ENCODE peak calls at places on chromosomes 13 and 19, in five cellular contexts. One of them, this sample, is unnamed.

GRCh38 chr13:106028916-106029315 is 506.5 kb downstream of the EFNB2 start:
- DNase-seq in foreskin fibroblast: peak
- DNase-seq in RWPE2: no peak
- DNase-seq in choroid plexus epithelial cell: no peak
- DNase-seq in GM10248: no peak
- DNase-seq in this sample: peak

GRCh38 chr13:35840991-35841604 is 290.1 kb downstream of the DCLK1 start:
- DNase-seq in choroid plexus epithelial cell: no peak
- DNase-seq in foreskin fibroblast: no peak
- DNase-seq in RWPE2: no peak
- DNase-seq in GM10248: no peak
- DNase-seq in this sample: no peak

GRCh38 chr19:17966497-17967257 is at the start of gene KCNN1:
- DNase-seq in RWPE2: no peak
- DNase-seq in choroid plexus epithelial cell: no peak
- DNase-seq in GM10248: peak
- DNase-seq in foreskin fibroblast: no peak
- DNase-seq in this sample: no peak

GRCh38 chr13:43894438-43894837 is 14.7 kb downstream of the LACC1 start:
- DNase-seq in GM10248: no peak
- DNase-seq in choroid plexus epithelial cell: peak
- DNase-seq in foreskin fibroblast: no peak
- DNase-seq in RWPE2: no peak
- DNase-seq in this sample: no peak

GRCh38 chr13:51552027-51552426 is 32.2 kb upstream of the WDFY2 start:
- DNase-seq in foreskin fibroblast: no peak
- DNase-seq in choroid plexus epithelial cell: peak
- DNase-seq in RWPE2: no peak
- DNase-seq in GM10248: no peak
- DNase-seq in this sample: no peak

GRCh38 chr13:31408927-31409326 is 209.2 kb downstream of the B3GLCT start:
- DNase-seq in RWPE2: no peak
- DNase-seq in foreskin fibroblast: no peak
- DNase-seq in GM10248: no peak
- DNase-seq in choroid plexus epithelial cell: no peak
- DNase-seq in this sample: no peak

GRCh38 chr13:80778302-80778701 is 437.4 kb upstream of the SPRY2 start:
- DNase-seq in choroid plexus epithelial cell: no peak
- DNase-seq in foreskin fibroblast: no peak
- DNase-seq in RWPE2: no peak
- DNase-seq in GM10248: no peak
- DNase-seq in this sample: no peak

GRCh38 chr19:45920458-45920857 is 5.9 kb upstream of the NANOS2 start:
- DNase-seq in foreskin fibroblast: no peak
- DNase-seq in GM10248: no peak
- DNase-seq in choroid plexus epithelial cell: no peak
- DNase-seq in RWPE2: no peak
- DNase-seq in this sample: no peak

GRCh38 chr13:98998831-98999634 is 21.2 kb upstream of the DOCK9 start:
- DNase-seq in GM10248: no peak
- DNase-seq in choroid plexus epithelial cell: peak
- DNase-seq in RWPE2: no peak
- DNase-seq in foreskin fibroblast: peak
- DNase-seq in this sample: peak

GRCh38 chr19:55621673-55622231 is 2.6 kb downstream of the ZNF784 start:
- DNase-seq in GM10248: no peak
- DNase-seq in choroid plexus epithelial cell: no peak
- DNase-seq in RWPE2: no peak
- DNase-seq in foreskin fibroblast: no peak
- DNase-seq in this sample: no peak

GRCh38 chr13:112683581-112683980 is 6.3 kb upstream of the ATP11A start:
- DNase-seq in choroid plexus epithelial cell: no peak
- DNase-seq in GM10248: no peak
- DNase-seq in RWPE2: no peak
- DNase-seq in foreskin fibroblast: no peak
- DNase-seq in this sample: no peak

GRCh38 chr13:106961219-106961618 is 393.3 kb upstream of the ARGLU1 start:
- DNase-seq in foreskin fibroblast: no peak
- DNase-seq in RWPE2: no peak
- DNase-seq in choroid plexus epithelial cell: no peak
- DNase-seq in GM10248: no peak
- DNase-seq in this sample: no peak

GRCh38 chr19:49229416-49229815 is 71.8 kb downstream of the TRPM4 start:
- DNase-seq in foreskin fibroblast: no peak
- DNase-seq in choroid plexus epithelial cell: peak
- DNase-seq in GM10248: no peak
- DNase-seq in RWPE2: no peak
- DNase-seq in this sample: no peak

GRCh38 chr13:23610187-23610576 is 40.0 kb downstream of the TNFRSF19 start:
- DNase-seq in foreskin fibroblast: no peak
- DNase-seq in choroid plexus epithelial cell: peak
- DNase-seq in GM10248: no peak
- DNase-seq in RWPE2: no peak
- DNase-seq in this sample: peak

GRCh38 chr19:40640744-40641143 is 39.6 kb downstream of the LTBP4 start:
- DNase-seq in RWPE2: no peak
- DNase-seq in GM10248: no peak
- DNase-seq in foreskin fibroblast: no peak
- DNase-seq in choroid plexus epithelial cell: peak
- DNase-seq in this sample: peak

GRCh38 chr13:72164811-72165210 is 297.8 kb upstream of the DACH1 start:
- DNase-seq in choroid plexus epithelial cell: no peak
- DNase-seq in GM10248: no peak
- DNase-seq in foreskin fibroblast: no peak
- DNase-seq in RWPE2: no peak
- DNase-seq in this sample: no peak

GRCh38 chr19:14479985-14480694 is 5.0 kb upstream of the PTGER1 start:
- DNase-seq in choroid plexus epithelial cell: peak
- DNase-seq in foreskin fibroblast: no peak
- DNase-seq in RWPE2: peak
- DNase-seq in GM10248: peak
- DNase-seq in this sample: no peak

GRCh38 chr19:40144151-40144550 is 47.1 kb upstream of the MAP3K10 start:
- DNase-seq in choroid plexus epithelial cell: no peak
- DNase-seq in foreskin fibroblast: no peak
- DNase-seq in RWPE2: no peak
- DNase-seq in GM10248: no peak
- DNase-seq in this sample: no peak

GRCh38 chr13:48594080-48594815 is 59.5 kb upstream of the CYSLTR2 start:
- DNase-seq in GM10248: no peak
- DNase-seq in RWPE2: no peak
- DNase-seq in foreskin fibroblast: no peak
- DNase-seq in choroid plexus epithelial cell: no peak
- DNase-seq in this sample: peak

GRCh38 chr19:18266863-18267686 is 7.2 kb downstream of the IQCN start:
- DNase-seq in foreskin fibroblast: no peak
- DNase-seq in GM10248: no peak
- DNase-seq in choroid plexus epithelial cell: no peak
- DNase-seq in RWPE2: no peak
- DNase-seq in this sample: no peak

DNA sequence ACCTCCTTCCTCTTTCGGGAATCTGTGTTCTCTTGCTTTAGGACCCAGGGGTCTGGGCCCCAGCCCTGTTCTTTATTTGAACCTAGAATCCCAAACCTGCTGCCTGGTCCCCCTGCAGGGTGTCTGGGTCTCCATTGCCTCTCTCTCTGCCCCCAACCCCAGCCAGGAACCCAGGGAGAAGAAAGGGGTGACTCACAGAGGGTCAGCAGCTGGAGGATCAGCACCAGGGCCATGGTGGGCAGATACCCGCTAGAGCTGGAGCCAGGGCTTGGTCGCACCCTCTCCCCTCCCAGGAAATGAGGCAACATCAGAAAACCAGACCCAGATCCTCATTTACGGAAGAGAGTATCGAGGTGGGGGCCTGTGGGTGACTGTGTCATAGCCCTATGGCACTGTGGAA is at the start of gene OSCAR:
- DNase-seq in foreskin fibroblast: no peak
- DNase-seq in GM10248: no peak
- DNase-seq in choroid plexus epithelial cell: no peak
- DNase-seq in RWPE2: no peak
- DNase-seq in this sample: peak
- TF ChIP-seq CTCF in foreskin fibroblast: no peak
- TF ChIP-seq CTCF in GM10248: no peak
- TF ChIP-seq CTCF in choroid plexus epithelial cell: no peak
- TF ChIP-seq CTCF in RWPE2: no peak
- TF ChIP-seq CTCF in this sample: no peak

GRCh38 chr13:100987993-100988392 is 313.4 kb upstream of the TMTC4 start:
- DNase-seq in foreskin fibroblast: peak
- DNase-seq in GM10248: no peak
- DNase-seq in choroid plexus epithelial cell: peak
- DNase-seq in RWPE2: no peak
- DNase-seq in this sample: peak
- TF ChIP-seq CTCF in foreskin fibroblast: peak
- TF ChIP-seq CTCF in GM10248: no peak
- TF ChIP-seq CTCF in choroid plexus epithelial cell: peak
- TF ChIP-seq CTCF in RWPE2: peak
- TF ChIP-seq CTCF in this sample: peak

GRCh38 chr19:34639491-34640085 is 37.4 kb downstream of the SCGB2B2 start:
- DNase-seq in RWPE2: no peak
- DNase-seq in choroid plexus epithelial cell: peak
- DNase-seq in foreskin fibroblast: peak
- DNase-seq in GM10248: peak
- DNase-seq in this sample: peak

GRCh38 chr19:34649886-34650543 is 26.9 kb downstream of the SCGB2B2 start:
- DNase-seq in RWPE2: no peak
- DNase-seq in choroid plexus epithelial cell: no peak
- DNase-seq in GM10248: no peak
- DNase-seq in foreskin fibroblast: no peak
- DNase-seq in this sample: no peak

GRCh38 chr19:34645551-34645950 is 31.4 kb downstream of the SCGB2B2 start:
- DNase-seq in GM10248: no peak
- DNase-seq in foreskin fibroblast: no peak
- DNase-seq in choroid plexus epithelial cell: no peak
- DNase-seq in RWPE2: no peak
- DNase-seq in this sample: peak

GRCh38 chr19:34642241-34642640 is 34.7 kb downstream of the SCGB2B2 start:
- DNase-seq in choroid plexus epithelial cell: no peak
- DNase-seq in GM10248: no peak
- DNase-seq in foreskin fibroblast: no peak
- DNase-seq in RWPE2: no peak
- DNase-seq in this sample: no peak

DNA sequence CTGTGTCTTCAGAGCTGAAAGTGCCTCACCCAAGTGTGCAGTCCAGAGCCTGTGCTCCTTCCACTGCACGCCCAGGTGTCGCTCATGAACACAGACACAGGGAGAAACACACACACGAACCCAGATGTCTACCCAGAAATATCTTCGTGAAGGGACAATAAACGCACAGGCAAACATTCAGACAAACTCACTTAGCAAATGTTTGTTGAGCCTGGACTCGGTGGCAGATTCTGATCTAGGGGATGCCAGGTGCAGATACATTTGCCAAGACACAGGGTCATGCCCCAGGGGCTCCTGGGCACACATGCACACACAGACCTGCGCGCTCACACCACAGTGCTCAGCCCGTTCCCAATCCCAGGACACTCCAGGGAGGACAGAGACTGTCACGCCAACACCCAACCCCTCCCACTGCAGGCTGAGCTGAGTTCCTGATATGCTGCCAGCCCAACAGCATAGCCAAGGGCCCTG is 31.9 kb downstream of the SCGB2B2 start:
- DNase-seq in foreskin fibroblast: no peak
- DNase-seq in RWPE2: peak
- DNase-seq in GM10248: no peak
- DNase-seq in choroid plexus epithelial cell: no peak
- DNase-seq in this sample: no peak
- TF ChIP-seq CTCF in foreskin fibroblast: no peak
- TF ChIP-seq CTCF in RWPE2: no peak
- TF ChIP-seq CTCF in GM10248: no peak
- TF ChIP-seq CTCF in choroid plexus epithelial cell: no peak
- TF ChIP-seq CTCF in this sample: no peak

DNA sequence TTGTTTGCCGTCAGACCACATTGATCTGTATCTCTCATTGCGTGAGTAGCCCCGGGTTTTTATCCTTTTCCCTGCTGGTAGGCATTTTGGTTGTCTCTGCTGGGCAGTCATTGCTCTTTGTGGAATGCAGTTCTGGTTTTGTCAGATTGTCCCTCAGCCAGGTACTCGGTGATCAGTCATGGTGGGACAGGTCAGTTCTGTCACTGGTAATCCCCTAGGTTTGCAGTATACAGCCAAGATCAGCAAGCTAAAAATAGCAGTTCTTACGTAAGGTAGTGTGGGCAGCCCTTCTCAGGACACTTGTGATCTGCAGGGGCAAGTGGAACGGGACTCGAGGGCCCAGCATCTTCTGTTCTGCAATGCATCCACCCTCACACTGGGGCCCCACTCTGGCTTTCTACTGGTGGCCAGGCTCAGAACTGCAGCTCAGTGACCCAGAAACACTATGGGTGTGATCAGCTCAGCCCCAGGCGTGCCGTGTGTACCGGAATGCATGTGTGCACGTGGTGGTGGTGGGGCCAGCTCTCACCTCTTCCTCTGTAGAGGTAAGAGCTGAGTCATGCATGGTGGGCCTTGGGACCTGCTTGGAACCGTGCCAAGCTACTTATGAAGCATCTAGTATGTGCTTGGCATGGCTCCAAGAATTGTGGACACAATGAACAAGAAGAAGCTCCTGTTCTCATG is 6.3 kb downstream of the PLEKHF1 start:
- DNase-seq in RWPE2: no peak
- DNase-seq in choroid plexus epithelial cell: peak
- DNase-seq in GM10248: peak
- DNase-seq in foreskin fibroblast: no peak
- DNase-seq in this sample: no peak
- TF ChIP-seq CTCF in RWPE2: no peak
- TF ChIP-seq CTCF in choroid plexus epithelial cell: peak
- TF ChIP-seq CTCF in GM10248: peak
- TF ChIP-seq CTCF in foreskin fibroblast: no peak
- TF ChIP-seq CTCF in this sample: peak

DNA sequence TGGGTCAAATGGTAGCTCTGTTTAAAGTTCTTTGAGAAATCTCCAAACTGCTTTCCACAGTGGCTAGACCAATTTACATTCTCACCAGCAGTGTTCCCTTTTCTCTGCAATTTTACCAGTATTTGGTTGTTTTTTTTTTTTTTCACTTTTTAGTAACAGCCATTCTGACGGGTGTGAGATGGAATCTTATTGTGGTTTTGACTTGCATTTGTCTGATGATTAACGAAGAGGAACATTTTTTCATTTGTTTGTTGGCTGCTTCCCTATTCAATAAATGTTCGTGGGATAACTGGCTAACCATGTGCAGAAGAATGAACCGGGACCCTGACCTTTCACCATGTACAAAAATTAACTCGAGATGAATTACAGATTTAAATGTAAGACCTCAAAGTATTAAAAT is 31.2 kb downstream of the CYP4F2 start:
- DNase-seq in GM10248: no peak
- DNase-seq in RWPE2: no peak
- DNase-seq in foreskin fibroblast: no peak
- DNase-seq in choroid plexus epithelial cell: no peak
- DNase-seq in this sample: no peak
- TF ChIP-seq CTCF in GM10248: no peak
- TF ChIP-seq CTCF in RWPE2: no peak
- TF ChIP-seq CTCF in foreskin fibroblast: no peak
- TF ChIP-seq CTCF in choroid plexus epithelial cell: no peak
- TF ChIP-seq CTCF in this sample: no peak